ENCODE peak calls at places on chromosomes 3 and 15, in five cellular contexts. K, V, M, C and P are unnamed samples.

GRCh38 chr3:100893108-100893507 is 100.1 kb downstream of the ABI3BP start:
- DNase-seq in K (peak; percentile 26), V (no peak), M (no peak), C (no peak), P (peak; percentile 29)

GRCh38 chr3:194522579-194523046 is 35.8 kb upstream of the ATP13A3 start:
- DNase-seq in K (no peak), V (no peak), M (no peak), C (peak; percentile 59), P (no peak)

GRCh38 chr3:177576754-177577153 is 379.5 kb upstream of the TBL1XR1 start:
- DNase-seq in K (no peak), V (no peak), M (no peak), C (peak; percentile 51), P (no peak)

GRCh38 chr3:49165771-49166751 is at the start of gene CCDC71:
- DNase-seq in K (peak; percentile 67), V (peak; percentile 92), M (peak; percentile 59), C (peak; percentile 68), P (peak; percentile 72)

GRCh38 chr3:108184824-108185223 is 37.4 kb downstream of the IFT57 start:
- DNase-seq in K (no peak), V (no peak), M (no peak), C (no peak), P (no peak)

GRCh38 chr3:46098319-46098761 is 71.1 kb upstream of the XCR1 start:
- DNase-seq in K (no peak), V (no peak), M (peak; percentile 25), C (peak; percentile 64), P (peak; percentile 82)

GRCh38 chr3:125140011-125140813 is 72.3 kb downstream of the SLC12A8 start:
- DNase-seq in K (no peak), V (no peak), M (no peak), C (peak; percentile 95), P (peak; percentile 82)

GRCh38 chr3:46516521-46516920 is 18.7 kb downstream of the RTP3 start:
- DNase-seq in K (no peak), V (no peak), M (no peak), C (no peak), P (no peak)

GRCh38 chr15:68057758-68058157 is 3.6 kb downstream of the PIAS1 start:
- DNase-seq in K (no peak), V (peak; percentile 30), M (no peak), C (no peak), P (no peak)

GRCh38 chr3:84893211-84893610 is 65.6 kb upstream of the CADM2 start:
- DNase-seq in K (no peak), V (no peak), M (no peak), C (no peak), P (no peak)

GRCh38 chr15:77554306-77555080 is 78.2 kb downstream of the LINGO1 start:
- DNase-seq in K (peak; percentile 91), V (no peak), M (no peak), C (no peak), P (no peak)

GRCh38 chr3:64954995-64955636 is 267.3 kb upstream of the ADAMTS9 start:
- DNase-seq in K (no peak), V (no peak), M (no peak), C (no peak), P (no peak)

GRCh38 chr3:69116897-69117296 is 5.5 kb downstream of the LMOD3 start:
- DNase-seq in K (peak; percentile 92), V (no peak), M (no peak), C (no peak), P (no peak)

GRCh38 chr3:127779747-127780146 is 42.6 kb downstream of the MGLL start:
- DNase-seq in K (peak; percentile 78), V (no peak), M (no peak), C (peak; percentile 67), P (peak; percentile 94)

GRCh38 chr3:157082305-157082981 is 77.5 kb downstream of the CCNL1 start:
- DNase-seq in K (peak; percentile 60), V (no peak), M (no peak), C (peak; percentile 74), P (peak; percentile 73)

GRCh38 chr15:62847900-62848489 is 194.6 kb upstream of the TPM1 start:
- DNase-seq in K (peak; percentile 76), V (peak; percentile 90), M (peak; percentile 63), C (peak; percentile 55), P (peak; percentile 64)

GRCh38 chr3:70531063-70531657 is 218.7 kb upstream of the MDFIC2 start:
- DNase-seq in K (no peak), V (peak; percentile 38), M (peak; percentile 30), C (peak; percentile 45), P (peak; percentile 25)

GRCh38 chr15:72796515-72797337 is 13.2 kb upstream of the ADPGK start:
- DNase-seq in K (no peak), V (peak; percentile 80), M (peak; percentile 43), C (peak; percentile 48), P (peak; percentile 56)

GRCh38 chr15:45169608-45170480 is 17.9 kb downstream of the SHF start:
- DNase-seq in K (no peak), V (peak; percentile 47), M (peak; percentile 50), C (no peak), P (no peak)

GRCh38 chr3:72036899-72037298 is 252.0 kb upstream of the PROK2 start:
- DNase-seq in K (no peak), V (no peak), M (no peak), C (peak; percentile 76), P (peak; percentile 66)

GRCh38 chr3:141242035-141242721 is 10.6 kb downstream of the PXYLP1 start:
- DNase-seq in K (no peak), V (no peak), M (no peak), C (no peak), P (peak; percentile 35)

GRCh38 chr15:72838311-72838731 is 54.8 kb upstream of the ADPGK start:
- DNase-seq in K (no peak), V (no peak), M (no peak), C (no peak), P (peak; percentile 16)

GRCh38 chr15:59105839-59106238 is 893 bp downstream of the CCNB2 start:
- DNase-seq in K (no peak), V (peak; percentile 22), M (peak; percentile 14), C (no peak), P (peak; percentile 6)

GRCh38 chr3:166519443-166519842 is 682.2 kb upstream of the BCHE start:
- DNase-seq in K (no peak), V (no peak), M (no peak), C (no peak), P (no peak)

GRCh38 chr15:28191832-28192231 is 92.7 kb upstream of the OCA2 start:
- DNase-seq in K (peak; percentile 42), V (peak; percentile 40), M (no peak), C (peak; percentile 43), P (peak; percentile 79)

GRCh38 chr3:43872301-43872700 is 181.6 kb downstream of the ABHD5 start:
- DNase-seq in K (no peak), V (no peak), M (no peak), C (peak; percentile 94), P (peak; percentile 92)

GRCh38 chr3:189342811-189343210 is 171.0 kb downstream of the TPRG1 start:
- DNase-seq in K (no peak), V (no peak), M (no peak), C (no peak), P (peak; percentile 61)